ENCODE peak calls at places on chromosomes 6 and 20, in seven cellular contexts. F, D, G, Q, W, I and H are unnamed samples.

GRCh38 chr6:4049246-4049645 is 29.7 kb downstream of the FAM217A start:
- DNase-seq in F (no peak), D (no peak), G (no peak), Q (no peak), W (no peak), I (no peak), H (no peak)

GRCh38 chr6:118551063-118551672 is 3.1 kb downstream of the PLN start:
- DNase-seq in F (no peak), D (no peak), G (no peak), Q (no peak), W (no peak), I (peak), H (no peak)

GRCh38 chr20:34643919-34644318 is 33.0 kb downstream of the PIGU start:
- DNase-seq in F (peak), D (no peak), G (peak), Q (no peak), W (no peak), I (no peak), H (no peak)

GRCh38 chr6:168269455-168270243 is 49.9 kb downstream of the DACT2 start:
- DNase-seq in F (no peak), D (no peak), G (no peak), Q (no peak), W (no peak), I (no peak), H (no peak)

GRCh38 chr6:83097204-83097603 is 29.7 kb downstream of the DOP1A start:
- DNase-seq in F (no peak), D (no peak), G (no peak), Q (no peak), W (no peak), I (no peak), H (no peak)

GRCh38 chr6:6742535-6742934 is 154.0 kb downstream of the LY86 start:
- DNase-seq in F (no peak), D (no peak), G (no peak), Q (no peak), W (no peak), I (peak), H (no peak)

GRCh38 chr6:155267411-155267810 is 3.6 kb downstream of the CLDN20 start:
- DNase-seq in F (no peak), D (no peak), G (no peak), Q (no peak), W (no peak), I (peak), H (no peak)

GRCh38 chr20:19073584-19074198 is 138.8 kb upstream of the SLC24A3 start:
- DNase-seq in F (no peak), D (no peak), G (no peak), Q (no peak), W (no peak), I (peak), H (no peak)

GRCh38 chr6:31332637-31333602 is 24.1 kb downstream of the HLA-B start:
- DNase-seq in F (no peak), D (no peak), G (no peak), Q (no peak), W (no peak), I (no peak), H (no peak)

GRCh38 chr6:168088161-168089106 is 9.4 kb upstream of the FRMD1 start:
- DNase-seq in F (peak), D (no peak), G (peak), Q (no peak), W (no peak), I (no peak), H (peak)

GRCh38 chr6:7108964-7109836 is 1.4 kb downstream of the RREB1 start:
- DNase-seq in F (no peak), D (no peak), G (no peak), Q (peak), W (no peak), I (peak), H (peak)

GRCh38 chr6:113433506-113433991 is 423.6 kb upstream of the MARCKS start:
- DNase-seq in F (peak), D (no peak), G (no peak), Q (no peak), W (no peak), I (no peak), H (peak)

GRCh38 chr6:170289108-170289931 is 1.6 kb downstream of the DLL1 start:
- DNase-seq in F (no peak), D (no peak), G (no peak), Q (no peak), W (no peak), I (peak), H (no peak)

GRCh38 chr6:63572733-63573139 is 456 bp downstream of the LOC128125822 start:
- DNase-seq in F (no peak), D (no peak), G (no peak), Q (no peak), W (no peak), I (peak), H (no peak)

GRCh38 chr20:16518068-16518783 is 55.0 kb downstream of the KIF16B start:
- DNase-seq in F (no peak), D (peak), G (no peak), Q (peak), W (no peak), I (peak), H (peak)

GRCh38 chr20:57698191-57698866 is 11.5 kb downstream of the PMEPA1 start:
- DNase-seq in F (peak), D (no peak), G (peak), Q (peak), W (no peak), I (no peak), H (peak)

GRCh38 chr6:50272611-50273010 is 222.9 kb upstream of the DEFB112 start:
- DNase-seq in F (no peak), D (no peak), G (no peak), Q (no peak), W (no peak), I (no peak), H (no peak)